ENCODE peak calls at places on chromosomes 7 and 10, in five cellular contexts. Y is skeletal muscle cell, N is esophagus squamous epithelium, Z is mammary epithelial cell, D is H1. T is an unnamed sample.

GRCh38 chr7:54823776-54824175 is 64.8 kb upstream of the SEC61G start:
- DNase-seq in Y (no peak), N (no peak), Z (no peak), D (no peak), T (no peak)

GRCh38 chr10:23918839-23919238 is 290.1 kb upstream of the KIAA1217 start:
- DNase-seq in Y (no peak), N (no peak), Z (peak), D (no peak), T (no peak)

GRCh38 chr7:50341709-50342108 is 37.2 kb downstream of the IKZF1 start:
- DNase-seq in Y (no peak), N (no peak), Z (no peak), D (no peak), T (no peak)

GRCh38 chr7:130345106-130345505 is 490 bp downstream of the CPA5 start:
- DNase-seq in Y (no peak), N (no peak), Z (no peak), D (no peak), T (no peak)

GRCh38 chr7:43647314-43647691 is 64.4 kb downstream of the STK17A start:
- DNase-seq in Y (peak), N (no peak), Z (no peak), D (no peak), T (no peak)

GRCh38 chr10:43965033-43965917 is 316.6 kb upstream of the ZNF32 start:
- DNase-seq in Y (peak), N (no peak), Z (no peak), D (no peak), T (no peak)

GRCh38 chr7:50954716-50955115 is 172.0 kb upstream of the GRB10 start:
- DNase-seq in Y (no peak), N (no peak), Z (no peak), D (no peak), T (no peak)

GRCh38 chr10:58641095-58641531 is 128.4 kb downstream of the BICC1 start:
- DNase-seq in Y (peak), N (no peak), Z (peak), D (no peak), T (peak)

GRCh38 chr10:22831586-22831985 is 96.3 kb upstream of the ARMC3 start:
- DNase-seq in Y (no peak), N (no peak), Z (no peak), D (no peak), T (no peak)

GRCh38 chr10:98642281-98642680 is 195.5 kb upstream of the HPS1 start:
- DNase-seq in Y (no peak), N (no peak), Z (peak), D (no peak), T (no peak)

GRCh38 chr10:104253106-104253505 is 1.6 kb upstream of the GSTO1 start:
- DNase-seq in Y (no peak), N (no peak), Z (no peak), D (no peak), T (no peak)

GRCh38 chr10:119090026-119090808 is 9.6 kb upstream of the EIF3A start:
- DNase-seq in Y (no peak), N (no peak), Z (no peak), D (no peak), T (no peak)

GRCh38 chr10:123323884-123324283 is 169.7 kb downstream of the BUB3 start:
- DNase-seq in Y (no peak), N (no peak), Z (no peak), D (peak), T (no peak)

GRCh38 chr10:35458500-35459448 is 122.5 kb downstream of the CCNY start:
- DNase-seq in Y (no peak), N (no peak), Z (peak), D (no peak), T (no peak)

GRCh38 chr10:17229967-17230682 is 2.1 kb downstream of the VIM start:
- DNase-seq in Y (no peak), N (peak), Z (peak), D (peak), T (no peak)

GRCh38 chr7:132437730-132438129 is 138.5 kb downstream of the PLXNA4 start:
- DNase-seq in Y (no peak), N (no peak), Z (no peak), D (no peak), T (no peak)

GRCh38 chr10:94219829-94220228 is 142.9 kb downstream of the NOC3L start:
- DNase-seq in Y (no peak), N (no peak), Z (no peak), D (no peak), T (no peak)

GRCh38 chr10:8051851-8052257 is 2.6 kb upstream of the GATA3 start:
- DNase-seq in Y (no peak), N (no peak), Z (peak), D (no peak), T (no peak)

GRCh38 chr10:5396545-5396944 is 8.1 kb downstream of the TUBAL3 start:
- DNase-seq in Y (no peak), N (no peak), Z (no peak), D (no peak), T (no peak)

GRCh38 chr7:55565693-55566092 is 6.6 kb downstream of the VOPP1 start:
- DNase-seq in Y (no peak), N (no peak), Z (no peak), D (no peak), T (no peak)

GRCh38 chr7:157072361-157072760 is 61.9 kb upstream of the MNX1 start:
- DNase-seq in Y (no peak), N (no peak), Z (no peak), D (no peak), T (no peak)

GRCh38 chr7:107505997-107506682 is 36.3 kb downstream of the GPR22 start:
- DNase-seq in Y (no peak), N (no peak), Z (peak), D (no peak), T (no peak)

GRCh38 chr7:45021604-45022296 is 21.7 kb downstream of the CCM2 start:
- DNase-seq in Y (peak), N (no peak), Z (peak), D (no peak), T (no peak)

GRCh38 chr10:104297697-104298660 is 29.0 kb downstream of the GSTO2 start:
- DNase-seq in Y (peak), N (no peak), Z (no peak), D (peak), T (peak)

GRCh38 chr7:151599401-151600227 is 79.9 kb upstream of the RHEB start:
- DNase-seq in Y (peak), N (no peak), Z (peak), D (no peak), T (peak)

GRCh38 chr7:22350466-22351328 is 6.3 kb downstream of the RAPGEF5 start:
- DNase-seq in Y (no peak), N (no peak), Z (peak), D (no peak), T (no peak)

DNA sequence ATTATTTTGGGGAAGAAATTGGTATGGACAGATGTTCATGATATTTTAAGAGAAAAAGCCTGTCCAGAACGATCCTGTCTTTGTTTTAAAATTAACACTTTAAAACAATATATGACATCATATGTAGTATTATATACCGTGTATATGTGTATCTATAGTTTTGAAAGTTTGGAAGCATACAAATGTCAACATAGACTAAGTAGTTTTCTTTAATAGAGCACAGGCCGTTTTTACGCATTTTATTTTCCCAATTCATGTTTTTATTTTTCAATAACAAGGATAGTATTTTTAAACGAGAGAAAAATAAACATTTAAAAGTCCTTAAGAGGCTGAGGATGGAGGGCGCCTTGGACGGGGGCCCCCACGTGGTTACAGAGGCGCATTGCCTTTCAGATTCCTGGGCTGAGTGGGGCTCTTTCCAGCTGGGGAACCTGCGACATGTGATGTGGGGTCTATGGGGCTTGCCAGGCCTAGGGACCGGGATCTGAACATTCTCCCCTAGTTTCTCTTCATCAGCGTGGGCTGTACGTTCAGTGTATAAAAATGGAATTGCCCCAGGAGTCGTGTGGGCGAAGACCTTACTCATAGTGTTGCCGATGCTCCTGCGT is 127.8 kb upstream of the ZNF746 start:
- DNase-seq in Y (no peak), N (no peak), Z (peak), D (peak), T (peak)
- H3K4me3 ChIP-seq in Y (peak), N (no peak), Z (peak), D (peak), T (peak)

GRCh38 chr10:50439806-50440205 is 183.9 kb downstream of the SGMS1 start:
- DNase-seq in Y (no peak), N (no peak), Z (no peak), D (no peak), T (no peak)
- H3K4me3 ChIP-seq in Y (no peak), N (no peak), Z (no peak), D (no peak), T (no peak)

DNA sequence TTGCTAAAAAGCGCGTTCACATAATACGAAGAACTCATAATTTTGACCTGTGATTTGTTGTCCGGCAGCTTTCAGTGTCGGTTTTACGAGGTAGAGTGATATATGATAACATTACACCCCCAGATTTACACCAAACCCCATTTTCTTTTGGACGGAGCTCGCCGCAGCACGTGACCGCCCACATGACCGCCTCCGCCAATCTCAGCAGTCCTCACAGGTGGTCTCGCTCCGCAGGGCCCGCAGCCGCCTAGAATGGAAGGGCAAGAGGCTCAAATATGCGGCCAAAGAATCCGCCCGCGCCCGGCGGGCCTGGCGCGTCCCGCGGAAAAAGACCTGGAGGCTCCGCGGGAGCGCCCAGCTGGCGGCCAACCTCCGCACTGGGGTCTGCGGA is at the start of gene HOXA7:
- DNase-seq in Y (no peak), N (no peak), Z (peak), D (peak), T (no peak)
- H3K4me3 ChIP-seq in Y (peak), N (peak), Z (peak), D (peak), T (peak)

DNA sequence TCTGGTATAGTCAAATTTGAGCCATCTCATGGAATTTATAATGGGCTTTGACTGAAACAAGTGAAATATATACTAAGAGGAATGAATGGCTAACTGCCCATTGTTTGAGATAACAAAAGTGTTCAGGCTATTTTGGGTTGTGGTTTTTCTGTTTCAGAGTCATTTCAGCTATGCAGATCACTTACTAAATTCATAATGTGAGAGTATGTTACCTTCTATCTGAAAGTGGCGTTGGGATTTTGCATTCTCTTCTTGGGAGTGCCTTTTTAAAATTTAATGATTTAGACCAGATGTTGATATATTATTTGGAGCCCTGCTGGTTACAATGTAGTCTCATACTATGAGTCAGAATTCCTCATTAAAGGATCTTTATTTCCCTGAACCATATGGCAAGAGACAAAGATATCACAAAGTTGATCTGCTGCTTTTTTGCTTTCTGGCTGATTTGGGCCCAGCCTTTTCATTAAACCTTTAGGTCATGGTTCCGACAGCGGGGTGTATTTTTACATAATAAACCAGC is 10.4 kb downstream of the VCL start:
- DNase-seq in Y (peak), N (no peak), Z (peak), D (no peak), T (peak)
- H3K4me3 ChIP-seq in Y (no peak), N (no peak), Z (no peak), D (no peak), T (no peak)

DNA sequence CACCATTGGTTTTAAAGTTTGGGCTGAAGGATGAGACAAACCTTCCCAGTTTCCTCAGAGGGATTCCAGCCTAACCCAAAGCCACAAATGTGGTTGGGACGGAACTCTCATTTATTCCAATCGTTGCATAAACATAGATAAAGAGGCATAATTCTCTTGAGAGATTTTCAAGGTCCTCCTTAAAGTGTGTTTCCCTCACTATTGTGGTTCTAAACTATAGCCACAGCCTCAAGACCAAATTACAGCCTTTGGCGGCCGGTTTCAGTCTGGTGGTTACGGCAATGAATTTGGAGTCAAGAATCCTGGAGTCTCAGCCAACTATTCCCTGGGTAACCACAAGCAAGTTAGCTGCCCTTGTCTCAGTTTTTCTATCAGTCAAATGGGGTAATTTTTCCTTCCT is 42.6 kb downstream of the SEM1 start:
- DNase-seq in Y (no peak), N (no peak), Z (no peak), D (no peak), T (no peak)
- H3K4me3 ChIP-seq in Y (no peak), N (no peak), Z (no peak), D (no peak), T (no peak)

GRCh38 chr10:42836096-42836495 is 53.5 kb downstream of the BMS1 start:
- DNase-seq in Y (no peak), N (no peak), Z (no peak), D (peak), T (no peak)
- H3K4me3 ChIP-seq in Y (no peak), N (no peak), Z (no peak), D (no peak), T (no peak)

DNA sequence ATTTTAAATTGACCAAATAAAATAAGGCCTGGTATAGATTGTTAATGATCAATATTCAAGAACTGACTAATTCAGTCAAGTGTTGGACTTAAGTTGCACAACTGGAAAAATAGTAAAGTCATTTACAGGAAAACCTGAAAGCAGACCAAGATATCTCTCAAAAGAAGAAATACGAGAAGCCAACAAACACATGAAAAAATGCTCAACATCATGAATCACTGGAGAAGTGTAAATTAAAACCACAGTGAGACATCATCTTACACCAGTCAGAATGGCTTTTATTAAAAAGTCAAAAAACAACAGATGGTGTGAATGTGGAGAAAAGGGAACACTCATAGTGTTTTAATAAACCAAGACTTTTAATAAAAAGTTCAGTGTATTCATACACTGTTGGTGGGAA is 80.4 kb upstream of the MALRD1 start:
- DNase-seq in Y (no peak), N (no peak), Z (no peak), D (no peak), T (no peak)
- H3K4me3 ChIP-seq in Y (no peak), N (no peak), Z (no peak), D (no peak), T (no peak)